ENCODE peak calls at places on chromosomes 6 and 20, in four cellular contexts. J, R, M and H are unnamed samples.

GRCh38 chr6:118578617-118579016 is 30.5 kb downstream of the PLN start:
- DNase-seq in J (no peak), M (no peak), R (no peak), H (no peak)

GRCh38 chr20:2559641-2560040 is 23.3 kb downstream of the TMC2 start:
- DNase-seq in J (no peak), M (no peak), R (no peak), H (no peak)

GRCh38 chr20:25277941-25278521 is 30.1 kb downstream of the PYGB start:
- DNase-seq in R (peak; percentile 23), M (peak; percentile 60), J (no peak), H (no peak)

GRCh38 chr6:154457046-154457713 is 53.3 kb downstream of the CNKSR3 start:
- DNase-seq in M (no peak), J (no peak), R (no peak), H (no peak)

GRCh38 chr6:99282479-99283062 is 66.9 kb downstream of the FAXC start:
- DNase-seq in J (peak; percentile 33), M (no peak), R (no peak), H (no peak)

GRCh38 chr6:151385177-151385576 is 6.2 kb downstream of the ZBTB2 start:
- DNase-seq in M (no peak), R (no peak), J (no peak), H (no peak)

GRCh38 chr6:157089258-157089657 is 234.1 kb downstream of the TMEM242 start:
- DNase-seq in R (no peak), J (peak; percentile 67), M (no peak), H (no peak)

GRCh38 chr6:20028562-20028961 is 183.7 kb downstream of the MBOAT1 start:
- DNase-seq in J (no peak), R (no peak), M (no peak), H (no peak)

GRCh38 chr20:25269057-25269832 is 21.4 kb downstream of the PYGB start:
- DNase-seq in J (peak; percentile 2), R (peak; percentile 21), M (peak; percentile 40), H (no peak)

GRCh38 chr6:49849121-49849907 is 17.0 kb downstream of the CRISP1 start:
- DNase-seq in J (peak; percentile 15), M (no peak), R (no peak), H (no peak)

GRCh38 chr6:114144887-114145851 is 174.2 kb upstream of the HDAC2 start:
- DNase-seq in J (no peak), M (no peak), R (no peak), H (no peak)

GRCh38 chr6:4157506-4157905 is 22.1 kb upstream of the ECI2 start:
- DNase-seq in J (no peak), M (no peak), R (no peak), H (peak; percentile 57)

GRCh38 chr20:63976980-63977391 is 2.5 kb downstream of the SAMD10 start:
- DNase-seq in M (peak; percentile 63), R (no peak), J (peak; percentile 9), H (no peak)

DNA sequence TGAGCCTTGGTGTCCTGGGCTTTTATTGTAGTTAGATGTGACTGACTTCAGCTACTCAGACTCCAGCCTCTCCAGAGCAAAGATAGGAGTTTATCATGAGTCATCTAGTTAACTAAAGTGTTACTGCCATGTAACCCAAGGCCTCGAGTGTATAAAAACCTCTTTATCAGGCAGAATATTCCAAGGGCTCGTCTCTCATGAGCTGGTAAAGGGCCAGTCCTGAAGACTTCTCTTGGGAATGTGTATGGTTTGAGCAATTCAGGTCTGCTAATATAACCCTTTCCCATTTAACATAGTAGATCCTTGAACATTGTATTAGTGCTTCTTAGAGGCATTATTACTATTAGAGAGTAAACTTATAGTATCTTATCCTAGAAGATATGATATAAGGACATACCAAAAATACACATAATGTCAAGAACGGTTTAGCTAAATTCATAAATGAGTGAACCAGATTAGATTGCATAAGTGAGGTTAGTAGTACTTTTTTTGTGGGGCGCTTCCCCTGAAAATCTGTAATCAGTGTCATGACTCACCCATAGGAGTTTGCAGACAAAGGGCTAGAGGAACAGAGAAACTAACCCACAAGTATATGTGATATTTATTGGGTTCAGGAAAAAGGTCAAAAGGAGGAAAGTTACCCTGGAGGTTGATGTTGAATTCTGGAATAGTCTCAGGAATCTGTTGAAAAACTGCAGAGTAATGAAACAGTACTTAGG is 16.0 kb downstream of the DSE start:
- DNase-seq in M (no peak), J (no peak), R (no peak), H (no peak)
- TF ChIP-seq POLR2AphosphoS5 in M (no peak), J (no peak), R (no peak), H (no peak)

GRCh38 chr6:35664945-35665344 is 23.8 kb downstream of the FKBP5 start:
- DNase-seq in M (no peak), J (no peak), R (no peak), H (no peak)

GRCh38 chr6:35665573-35665972 is 23.1 kb downstream of the FKBP5 start:
- DNase-seq in M (no peak), R (no peak), J (no peak), H (no peak)

GRCh38 chr6:35668096-35668495 is 20.6 kb downstream of the FKBP5 start:
- DNase-seq in M (no peak), R (no peak), J (no peak), H (no peak)

GRCh38 chr6:35663001-35663400 is 25.7 kb downstream of the FKBP5 start:
- DNase-seq in R (no peak), M (no peak), J (no peak), H (no peak)

GRCh38 chr6:35663447-35664235 is 25.1 kb downstream of the FKBP5 start:
- DNase-seq in R (no peak), J (no peak), M (no peak), H (no peak)
- TF ChIP-seq POLR2AphosphoS5 in R (no peak), J (no peak), M (no peak), H (no peak)

GRCh38 chr6:37710616-37711015 is 12.9 kb upstream of the MDGA1 start:
- DNase-seq in J (no peak), R (no peak), M (no peak), H (no peak)

GRCh38 chr6:37711331-37711924 is 13.7 kb upstream of the MDGA1 start:
- DNase-seq in J (no peak), M (no peak), R (no peak), H (no peak)

GRCh38 chr6:37714836-37715425 is 17.2 kb upstream of the MDGA1 start:
- DNase-seq in M (no peak), J (no peak), R (no peak), H (no peak)

GRCh38 chr6:37712508-37712907 is 14.8 kb upstream of the MDGA1 start:
- DNase-seq in R (no peak), J (no peak), M (no peak), H (no peak)

GRCh38 chr6:37713529-37714119 is 15.9 kb upstream of the MDGA1 start:
- DNase-seq in M (no peak), R (no peak), J (peak; percentile 44), H (no peak)
- TF ChIP-seq POLR2AphosphoS5 in M (no peak), R (no peak), J (no peak), H (no peak)

DNA sequence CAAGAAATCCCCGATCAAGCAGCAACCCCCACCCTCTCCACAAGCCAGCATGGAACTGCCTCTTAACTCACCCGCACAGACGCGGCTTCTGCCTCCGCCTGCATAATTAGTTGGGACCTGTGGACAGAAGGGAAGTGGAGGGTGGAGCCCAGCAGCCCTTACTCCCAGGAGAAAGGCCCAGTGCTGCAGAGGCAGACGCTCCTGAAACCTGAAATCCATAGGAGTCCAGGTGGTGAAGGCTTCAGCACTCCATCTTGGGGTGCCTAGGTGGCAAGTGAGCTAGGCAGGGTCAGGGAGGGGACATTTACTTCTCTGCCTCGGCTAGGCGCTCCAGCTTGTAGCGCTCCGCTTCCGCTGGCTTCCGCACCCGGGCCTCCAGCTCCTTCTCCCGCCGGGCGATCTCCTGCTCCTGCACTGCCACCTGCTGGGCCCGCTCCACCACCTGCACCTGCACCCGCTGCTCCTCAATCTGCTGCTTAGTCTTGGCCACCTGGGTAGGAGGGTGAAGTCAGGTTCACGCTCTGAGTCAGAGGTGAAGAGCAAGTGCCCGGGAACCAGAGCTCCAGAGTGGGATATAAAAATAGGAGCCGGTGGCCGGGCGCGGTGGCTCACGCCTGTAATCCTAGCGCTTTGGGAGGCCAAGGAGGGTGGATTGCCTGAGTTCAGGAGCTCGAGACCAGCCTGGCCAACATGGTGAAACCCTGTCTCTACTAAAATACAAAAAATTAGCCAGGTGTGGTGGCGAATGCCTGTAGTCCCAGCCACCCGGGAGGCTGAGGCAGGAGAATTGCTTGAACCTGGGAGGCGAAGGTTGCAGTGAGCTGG is 10.7 kb downstream of the TUBB start:
- DNase-seq in R (peak; percentile 91), J (peak; percentile 77), M (no peak), H (no peak)
- TF ChIP-seq POLR2AphosphoS5 in R (no peak), J (no peak), M (no peak), H (no peak)

GRCh38 chr6:41702771-41703494 is 32.5 kb downstream of the TFEB start:
- DNase-seq in J (no peak), M (no peak), R (no peak), H (no peak)

GRCh38 chr6:41705996-41706835 is 29.2 kb downstream of the TFEB start:
- DNase-seq in R (peak; percentile 75), M (peak; percentile 83), J (peak; percentile 80), H (no peak)

GRCh38 chr6:41705329-41705995 is 29.9 kb downstream of the TFEB start:
- DNase-seq in J (no peak), R (no peak), M (no peak), H (no peak)

GRCh38 chr6:41704028-41704427 is 31.4 kb downstream of the TFEB start:
- DNase-seq in J (no peak), R (no peak), M (no peak), H (no peak)

GRCh38 chr6:41704656-41705328 is 30.6 kb downstream of the TFEB start:
- DNase-seq in R (peak; percentile 54), M (no peak), J (no peak), H (no peak)
- TF ChIP-seq POLR2AphosphoS5 in R (no peak), M (no peak), J (no peak), H (no peak)

GRCh38 chr20:47243003-47243402 is 113.5 kb downstream of the ZMYND8 start:
- DNase-seq in M (no peak), J (no peak), R (no peak), H (no peak)

GRCh38 chr20:47243906-47244305 is 112.6 kb downstream of the ZMYND8 start:
- DNase-seq in M (no peak), J (no peak), R (no peak), H (no peak)

GRCh38 chr20:47244451-47244850 is 112.0 kb downstream of the ZMYND8 start:
- DNase-seq in J (no peak), M (no peak), R (no peak), H (no peak)

GRCh38 chr20:47238780-47239769 is 117.4 kb downstream of the ZMYND8 start:
- DNase-seq in M (no peak), J (no peak), R (no peak), H (no peak)

GRCh38 chr20:47241345-47241781 is 115.1 kb downstream of the ZMYND8 start:
- DNase-seq in J (no peak), R (no peak), M (no peak), H (no peak)
- TF ChIP-seq POLR2AphosphoS5 in J (peak; percentile 32), R (peak; percentile 18), M (no peak), H (peak; percentile 70)

DNA sequence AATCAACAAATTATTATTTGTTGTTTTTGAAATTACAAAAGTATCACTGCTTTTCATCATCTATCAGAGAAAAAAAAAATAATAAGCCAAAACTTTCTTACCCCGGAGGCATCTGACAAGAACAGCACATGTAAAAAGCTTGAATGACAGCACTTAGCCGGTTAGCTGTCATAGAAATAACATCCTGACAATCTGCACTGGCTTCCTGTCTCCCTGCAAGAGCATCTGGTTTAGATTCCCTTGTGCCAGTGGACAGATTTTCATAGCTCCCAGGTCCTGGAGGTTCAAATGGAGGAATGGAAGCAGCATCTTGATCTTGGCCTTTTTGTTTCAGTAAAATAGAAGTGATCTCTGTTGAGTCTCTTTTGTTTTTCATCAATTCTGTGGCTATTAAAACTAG is 74.8 kb downstream of the HACE1 start:
- DNase-seq in M (no peak), R (no peak), J (peak; percentile 67), H (no peak)
- TF ChIP-seq POLR2AphosphoS5 in M (no peak), R (no peak), J (peak; percentile 61), H (no peak)

GRCh38 chr6:156061958-156062661 is 606.5 kb upstream of the NOX3 start:
- DNase-seq in M (no peak), J (no peak), R (no peak), H (peak; percentile 86)
- TF ChIP-seq POLR2AphosphoS5 in M (no peak), J (no peak), R (no peak), H (no peak)